ENCODE peak calls at places on chromosomes 11 and 22, in eight cellular contexts. One of them, this sample, is unnamed. For H3K36me3, the result is how much of the 10 kb centered on the place peaks cover.

GRCh38 chr22:33864723-33865130 is 55.5 kb downstream of the LARGE1 start:
- DNase-seq in uterus: peak
- DNase-seq in thyroid gland: no peak
- DNase-seq in CD8-positive, alpha-beta T cell: no peak
- DNase-seq in CD8-positive, alpha-beta memory T cell: no peak
- DNase-seq in neuronal stem cell: no peak
- DNase-seq in bronchial epithelial cell: no peak
- DNase-seq in kidney: no peak
- DNase-seq in this sample: no peak

GRCh38 chr22:27507066-27507715 is 294.4 kb downstream of the MN1 start:
- DNase-seq in uterus: no peak
- DNase-seq in thyroid gland: no peak
- DNase-seq in CD8-positive, alpha-beta T cell: no peak
- DNase-seq in CD8-positive, alpha-beta memory T cell: no peak
- DNase-seq in neuronal stem cell: no peak
- DNase-seq in bronchial epithelial cell: no peak
- DNase-seq in kidney: peak
- DNase-seq in this sample: no peak

GRCh38 chr11:46826310-46827044 is 19.6 kb downstream of the CKAP5 start:
- DNase-seq in uterus: peak
- DNase-seq in thyroid gland: peak
- DNase-seq in CD8-positive, alpha-beta T cell: peak
- DNase-seq in CD8-positive, alpha-beta memory T cell: peak
- DNase-seq in neuronal stem cell: peak
- DNase-seq in bronchial epithelial cell: peak
- DNase-seq in kidney: peak
- DNase-seq in this sample: peak

GRCh38 chr11:42407379-42407778 is 904.4 kb upstream of the API5 start:
- DNase-seq in uterus: no peak
- DNase-seq in thyroid gland: no peak
- DNase-seq in CD8-positive, alpha-beta T cell: no peak
- DNase-seq in CD8-positive, alpha-beta memory T cell: no peak
- DNase-seq in neuronal stem cell: peak
- DNase-seq in bronchial epithelial cell: no peak
- DNase-seq in kidney: no peak
- DNase-seq in this sample: peak

GRCh38 chr11:19498986-19499669 is 213.5 kb upstream of the NAV2 start:
- DNase-seq in uterus: no peak
- DNase-seq in thyroid gland: peak
- DNase-seq in CD8-positive, alpha-beta T cell: no peak
- DNase-seq in CD8-positive, alpha-beta memory T cell: no peak
- DNase-seq in neuronal stem cell: no peak
- DNase-seq in bronchial epithelial cell: peak
- DNase-seq in kidney: no peak
- DNase-seq in this sample: no peak

GRCh38 chr11:106152013-106152412 is 74.6 kb downstream of the AASDHPPT start:
- DNase-seq in uterus: no peak
- DNase-seq in thyroid gland: peak
- DNase-seq in CD8-positive, alpha-beta T cell: no peak
- DNase-seq in CD8-positive, alpha-beta memory T cell: no peak
- DNase-seq in neuronal stem cell: no peak
- DNase-seq in bronchial epithelial cell: peak
- DNase-seq in kidney: no peak
- DNase-seq in this sample: peak

GRCh38 chr22:25202290-25202921 is 2.7 kb downstream of the CRYBB3 start:
- DNase-seq in uterus: peak
- DNase-seq in thyroid gland: peak
- DNase-seq in CD8-positive, alpha-beta T cell: peak
- DNase-seq in CD8-positive, alpha-beta memory T cell: peak
- DNase-seq in neuronal stem cell: peak
- DNase-seq in bronchial epithelial cell: peak
- DNase-seq in kidney: no peak
- DNase-seq in this sample: peak

GRCh38 chr11:119169272-119169719 is 771 bp downstream of the NLRX1 start:
- DNase-seq in uterus: peak
- DNase-seq in thyroid gland: peak
- DNase-seq in CD8-positive, alpha-beta T cell: no peak
- DNase-seq in CD8-positive, alpha-beta memory T cell: no peak
- DNase-seq in neuronal stem cell: peak
- DNase-seq in bronchial epithelial cell: peak
- DNase-seq in kidney: no peak
- DNase-seq in this sample: peak

GRCh38 chr11:60485987-60486386 is 6.6 kb upstream of the MS4A12 start:
- DNase-seq in uterus: no peak
- DNase-seq in thyroid gland: no peak
- DNase-seq in CD8-positive, alpha-beta T cell: no peak
- DNase-seq in CD8-positive, alpha-beta memory T cell: no peak
- DNase-seq in neuronal stem cell: peak
- DNase-seq in bronchial epithelial cell: no peak
- DNase-seq in kidney: no peak
- DNase-seq in this sample: peak

GRCh38 chr11:21625982-21626381 is 566.9 kb upstream of the ANO5 start:
- DNase-seq in uterus: no peak
- DNase-seq in thyroid gland: no peak
- DNase-seq in CD8-positive, alpha-beta T cell: no peak
- DNase-seq in CD8-positive, alpha-beta memory T cell: no peak
- DNase-seq in neuronal stem cell: no peak
- DNase-seq in bronchial epithelial cell: peak
- DNase-seq in kidney: no peak
- DNase-seq in this sample: no peak

GRCh38 chr11:71103266-71103665 is 149.1 kb downstream of the SHANK2 start:
- DNase-seq in uterus: no peak
- DNase-seq in thyroid gland: no peak
- DNase-seq in CD8-positive, alpha-beta T cell: no peak
- DNase-seq in CD8-positive, alpha-beta memory T cell: peak
- DNase-seq in neuronal stem cell: no peak
- DNase-seq in bronchial epithelial cell: peak
- DNase-seq in kidney: no peak
- DNase-seq in this sample: no peak

GRCh38 chr11:83159901-83160865 is 3.3 kb downstream of the PCF11 start:
- DNase-seq in uterus: no peak
- DNase-seq in thyroid gland: peak
- DNase-seq in CD8-positive, alpha-beta T cell: no peak
- DNase-seq in CD8-positive, alpha-beta memory T cell: no peak
- DNase-seq in neuronal stem cell: no peak
- DNase-seq in bronchial epithelial cell: peak
- DNase-seq in kidney: no peak
- DNase-seq in this sample: peak

GRCh38 chr11:130769782-130770565 is 146.3 kb downstream of the SNX19 start:
- DNase-seq in uterus: no peak
- DNase-seq in thyroid gland: no peak
- DNase-seq in CD8-positive, alpha-beta T cell: no peak
- DNase-seq in CD8-positive, alpha-beta memory T cell: no peak
- DNase-seq in neuronal stem cell: no peak
- DNase-seq in bronchial epithelial cell: peak
- DNase-seq in kidney: no peak
- DNase-seq in this sample: peak

GRCh38 chr11:64285885-64286800 is 495 bp downstream of the GPR137 start:
- DNase-seq in uterus: no peak
- DNase-seq in thyroid gland: peak
- DNase-seq in CD8-positive, alpha-beta T cell: no peak
- DNase-seq in CD8-positive, alpha-beta memory T cell: no peak
- DNase-seq in neuronal stem cell: no peak
- DNase-seq in bronchial epithelial cell: no peak
- DNase-seq in kidney: peak
- DNase-seq in this sample: no peak

GRCh38 chr22:31279821-31280496 is 12.3 kb downstream of the PIK3IP1 start:
- DNase-seq in uterus: no peak
- DNase-seq in thyroid gland: no peak
- DNase-seq in CD8-positive, alpha-beta T cell: no peak
- DNase-seq in CD8-positive, alpha-beta memory T cell: no peak
- DNase-seq in neuronal stem cell: no peak
- DNase-seq in bronchial epithelial cell: peak
- DNase-seq in kidney: no peak
- DNase-seq in this sample: no peak

GRCh38 chr11:33616552-33616951 is 84.1 kb downstream of the C11orf91 start:
- DNase-seq in uterus: no peak
- DNase-seq in thyroid gland: no peak
- DNase-seq in CD8-positive, alpha-beta T cell: no peak
- DNase-seq in CD8-positive, alpha-beta memory T cell: no peak
- DNase-seq in neuronal stem cell: no peak
- DNase-seq in bronchial epithelial cell: peak
- DNase-seq in kidney: no peak
- DNase-seq in this sample: no peak

GRCh38 chr11:94325681-94326080 is 21.3 kb downstream of the IZUMO1R start:
- DNase-seq in uterus: no peak
- DNase-seq in thyroid gland: no peak
- DNase-seq in CD8-positive, alpha-beta T cell: peak
- DNase-seq in CD8-positive, alpha-beta memory T cell: peak
- DNase-seq in neuronal stem cell: peak
- DNase-seq in bronchial epithelial cell: peak
- DNase-seq in kidney: no peak
- DNase-seq in this sample: peak

GRCh38 chr11:90468923-90469322 is 246.1 kb upstream of the CHORDC1 start:
- DNase-seq in uterus: no peak
- DNase-seq in thyroid gland: no peak
- DNase-seq in CD8-positive, alpha-beta T cell: no peak
- DNase-seq in CD8-positive, alpha-beta memory T cell: no peak
- DNase-seq in neuronal stem cell: no peak
- DNase-seq in bronchial epithelial cell: peak
- DNase-seq in kidney: no peak
- DNase-seq in this sample: no peak

GRCh38 chr11:10314199-10315072 is 9.6 kb downstream of the ADM start:
- DNase-seq in uterus: no peak
- DNase-seq in thyroid gland: no peak
- DNase-seq in CD8-positive, alpha-beta T cell: peak
- DNase-seq in CD8-positive, alpha-beta memory T cell: no peak
- DNase-seq in neuronal stem cell: no peak
- DNase-seq in bronchial epithelial cell: peak
- DNase-seq in kidney: no peak
- DNase-seq in this sample: peak

GRCh38 chr11:64148917-64149617 is 16.8 kb downstream of the MACROD1 start:
- DNase-seq in uterus: no peak
- DNase-seq in thyroid gland: no peak
- DNase-seq in CD8-positive, alpha-beta T cell: no peak
- DNase-seq in CD8-positive, alpha-beta memory T cell: no peak
- DNase-seq in neuronal stem cell: no peak
- DNase-seq in bronchial epithelial cell: no peak
- DNase-seq in kidney: no peak
- DNase-seq in this sample: no peak

GRCh38 chr11:99069831-99070444 is 49.2 kb downstream of the CNTN5 start:
- DNase-seq in uterus: no peak
- DNase-seq in thyroid gland: peak
- DNase-seq in CD8-positive, alpha-beta T cell: no peak
- DNase-seq in CD8-positive, alpha-beta memory T cell: no peak
- DNase-seq in neuronal stem cell: peak
- DNase-seq in bronchial epithelial cell: peak
- DNase-seq in kidney: peak
- DNase-seq in this sample: peak

GRCh38 chr11:69649576-69649900 is 8.6 kb downstream of the CCND1 start:
- DNase-seq in uterus: no peak
- DNase-seq in thyroid gland: no peak
- DNase-seq in CD8-positive, alpha-beta T cell: no peak
- DNase-seq in CD8-positive, alpha-beta memory T cell: peak
- DNase-seq in neuronal stem cell: no peak
- DNase-seq in bronchial epithelial cell: no peak
- DNase-seq in kidney: peak
- DNase-seq in this sample: no peak

GRCh38 chr11:69646493-69647201 is 5.7 kb downstream of the CCND1 start:
- DNase-seq in uterus: no peak
- DNase-seq in thyroid gland: no peak
- DNase-seq in CD8-positive, alpha-beta T cell: no peak
- DNase-seq in CD8-positive, alpha-beta memory T cell: peak
- DNase-seq in neuronal stem cell: no peak
- DNase-seq in bronchial epithelial cell: no peak
- DNase-seq in kidney: peak
- DNase-seq in this sample: no peak

GRCh38 chr11:69647349-69647748 is 6.4 kb downstream of the CCND1 start:
- DNase-seq in uterus: no peak
- DNase-seq in thyroid gland: no peak
- DNase-seq in CD8-positive, alpha-beta T cell: no peak
- DNase-seq in CD8-positive, alpha-beta memory T cell: peak
- DNase-seq in neuronal stem cell: no peak
- DNase-seq in bronchial epithelial cell: no peak
- DNase-seq in kidney: peak
- DNase-seq in this sample: no peak

GRCh38 chr11:69648679-69649575 is 8.0 kb downstream of the CCND1 start:
- DNase-seq in uterus: no peak
- DNase-seq in thyroid gland: no peak
- DNase-seq in CD8-positive, alpha-beta T cell: no peak
- DNase-seq in CD8-positive, alpha-beta memory T cell: peak
- DNase-seq in neuronal stem cell: no peak
- DNase-seq in bronchial epithelial cell: no peak
- DNase-seq in kidney: peak
- DNase-seq in this sample: no peak

GRCh38 chr11:69647761-69648497 is 7.0 kb downstream of the CCND1 start:
- DNase-seq in uterus: no peak
- DNase-seq in thyroid gland: no peak
- DNase-seq in CD8-positive, alpha-beta T cell: no peak
- DNase-seq in CD8-positive, alpha-beta memory T cell: peak
- DNase-seq in neuronal stem cell: no peak
- DNase-seq in bronchial epithelial cell: no peak
- DNase-seq in kidney: peak
- DNase-seq in this sample: no peak
- H3K36me3 ChIP-seq in uterus: under half
- H3K36me3 ChIP-seq in thyroid gland: half or more
- H3K36me3 ChIP-seq in CD8-positive, alpha-beta T cell: under half
- H3K36me3 ChIP-seq in CD8-positive, alpha-beta memory T cell: under half
- H3K36me3 ChIP-seq in neuronal stem cell: half or more
- H3K36me3 ChIP-seq in bronchial epithelial cell: under half
- H3K36me3 ChIP-seq in kidney: half or more
- H3K36me3 ChIP-seq in this sample: under half

DNA sequence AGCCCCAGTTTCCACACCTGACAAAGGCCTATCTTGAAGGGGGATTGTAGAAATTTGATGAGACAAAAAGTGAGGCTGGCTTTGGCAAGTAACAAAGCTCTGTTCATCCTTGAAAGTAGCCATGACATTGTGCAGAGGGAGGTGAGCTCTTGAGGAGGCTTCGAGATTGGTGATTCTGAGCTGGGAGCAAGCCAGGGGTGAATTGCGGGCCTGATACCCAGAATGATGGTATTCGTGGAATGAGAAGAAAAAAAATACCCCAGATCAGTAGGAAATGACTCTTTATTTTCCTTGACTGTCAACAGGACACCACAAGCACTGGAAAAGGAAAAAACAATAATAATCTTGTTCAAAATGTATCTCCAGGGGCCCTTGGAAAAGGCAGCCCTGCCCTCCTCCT is 62.7 kb downstream of the TSPAN18 start:
- DNase-seq in uterus: no peak
- DNase-seq in thyroid gland: no peak
- DNase-seq in CD8-positive, alpha-beta T cell: no peak
- DNase-seq in CD8-positive, alpha-beta memory T cell: no peak
- DNase-seq in neuronal stem cell: no peak
- DNase-seq in bronchial epithelial cell: no peak
- DNase-seq in kidney: no peak
- DNase-seq in this sample: no peak
- H3K36me3 ChIP-seq in uterus: under half
- H3K36me3 ChIP-seq in thyroid gland: under half
- H3K36me3 ChIP-seq in CD8-positive, alpha-beta T cell: under half
- H3K36me3 ChIP-seq in CD8-positive, alpha-beta memory T cell: under half
- H3K36me3 ChIP-seq in neuronal stem cell: under half
- H3K36me3 ChIP-seq in bronchial epithelial cell: under half
- H3K36me3 ChIP-seq in kidney: under half
- H3K36me3 ChIP-seq in this sample: under half

GRCh38 chr11:65393513-65394079 is 7.2 kb downstream of the FRMD8 start:
- DNase-seq in uterus: no peak
- DNase-seq in thyroid gland: no peak
- DNase-seq in CD8-positive, alpha-beta T cell: no peak
- DNase-seq in CD8-positive, alpha-beta memory T cell: no peak
- DNase-seq in neuronal stem cell: no peak
- DNase-seq in bronchial epithelial cell: no peak
- DNase-seq in kidney: no peak
- DNase-seq in this sample: no peak
- H3K36me3 ChIP-seq in uterus: under half
- H3K36me3 ChIP-seq in thyroid gland: under half
- H3K36me3 ChIP-seq in CD8-positive, alpha-beta T cell: under half
- H3K36me3 ChIP-seq in CD8-positive, alpha-beta memory T cell: under half
- H3K36me3 ChIP-seq in neuronal stem cell: under half
- H3K36me3 ChIP-seq in bronchial epithelial cell: half or more
- H3K36me3 ChIP-seq in kidney: under half
- H3K36me3 ChIP-seq in this sample: under half

GRCh38 chr11:61851900-61852295 is 23.8 kb downstream of the FADS2 start:
- DNase-seq in uterus: no peak
- DNase-seq in thyroid gland: no peak
- DNase-seq in CD8-positive, alpha-beta T cell: no peak
- DNase-seq in CD8-positive, alpha-beta memory T cell: no peak
- DNase-seq in neuronal stem cell: no peak
- DNase-seq in bronchial epithelial cell: no peak
- DNase-seq in kidney: no peak
- DNase-seq in this sample: no peak
- H3K36me3 ChIP-seq in uterus: under half
- H3K36me3 ChIP-seq in thyroid gland: under half
- H3K36me3 ChIP-seq in CD8-positive, alpha-beta T cell: under half
- H3K36me3 ChIP-seq in CD8-positive, alpha-beta memory T cell: under half
- H3K36me3 ChIP-seq in neuronal stem cell: half or more
- H3K36me3 ChIP-seq in bronchial epithelial cell: under half
- H3K36me3 ChIP-seq in kidney: under half
- H3K36me3 ChIP-seq in this sample: under half

This sample was measured in small intestine.